ENCODE peak calls at places on chromosomes 11 and 22, in eight cellular contexts. D is iris pigment epithelial cell, K is astrocyte of the spinal cord, X is amniotic stem cell, P is right cardiac atrium, F is heart left ventricle, N is substantia nigra, R is MM.1S. J is an unnamed sample.
A peak's percentile ranks its signal among the peaks of the same experiment; 100 is the strongest.

GRCh38 chr22:36405671-36406070 is 17.9 kb upstream of the MYH9 start:
- DNase-seq in D (no peak), K (no peak), X (no peak), P (peak; percentile 64), F (peak; percentile 66), N (no peak), R (peak; percentile 85), J (peak; percentile 82)

GRCh38 chr11:46238078-46238966 is 39.1 kb upstream of the CREB3L1 start:
- DNase-seq in D (peak; percentile 69), K (peak; percentile 59), X (peak; percentile 36), P (peak; percentile 92), F (peak; percentile 90), N (no peak), R (no peak), J (peak; percentile 88)

GRCh38 chr22:17974087-17974486 is 50.3 kb downstream of the MICAL3 start:
- DNase-seq in D (peak; percentile 54), K (no peak), X (no peak), P (peak; percentile 15), F (no peak), N (no peak), R (no peak), J (no peak)

GRCh38 chr11:81913793-81914192 is 819.9 kb downstream of the FAM181B start:
- DNase-seq in D (no peak), K (no peak), X (no peak), P (no peak), F (no peak), N (no peak), R (no peak), J (no peak)

GRCh38 chr11:119470316-119471266 is 47.6 kb upstream of the THY1 start:
- DNase-seq in D (peak; percentile 87), K (peak; percentile 93), X (peak; percentile 65), P (no peak), F (no peak), N (no peak), R (no peak), J (no peak)

GRCh38 chr11:126992804-126993111 is 7.8 kb downstream of the KIRREL3 start:
- DNase-seq in D (peak; percentile 36), K (peak; percentile 90), X (peak; percentile 56), P (no peak), F (no peak), N (no peak), R (no peak), J (no peak)

GRCh38 chr11:44615913-44616806 is 50.7 kb downstream of the CD82 start:
- DNase-seq in D (no peak), K (no peak), X (no peak), P (no peak), F (no peak), N (no peak), R (no peak), J (peak; percentile 22)

GRCh38 chr11:33622806-33623205 is 77.8 kb downstream of the C11orf91 start:
- DNase-seq in D (no peak), K (no peak), X (no peak), P (no peak), F (no peak), N (no peak), R (peak; percentile 96), J (no peak)

GRCh38 chr22:38724926-38725571 is 19.3 kb downstream of the GTPBP1 start:
- DNase-seq in D (peak; percentile 42), K (peak; percentile 43), X (no peak), P (no peak), F (no peak), N (no peak), R (peak; percentile 56), J (no peak)

GRCh38 chr11:69666261-69666660 is 8.9 kb downstream of the LTO1 start:
- DNase-seq in D (no peak), K (no peak), X (no peak), P (no peak), F (no peak), N (no peak), R (no peak), J (no peak)

GRCh38 chr22:32660292-32660691 is 141.2 kb upstream of the TIMP3 start:
- DNase-seq in D (peak; percentile 50), K (peak; percentile 57), X (peak; percentile 32), P (peak; percentile 90), F (peak; percentile 79), N (no peak), R (peak; percentile 63), J (peak; percentile 80)

GRCh38 chr11:87971354-87971753 is 203.9 kb downstream of the RAB38 start:
- DNase-seq in D (no peak), K (no peak), X (no peak), P (no peak), F (no peak), N (no peak), R (no peak), J (no peak)

GRCh38 chr11:12102588-12103410 is 7.6 kb upstream of the MICAL2 start:
- DNase-seq in D (no peak), K (no peak), X (no peak), P (no peak), F (no peak), N (no peak), R (no peak), J (no peak)

GRCh38 chr22:39534591-39535301 is 2.2 kb upstream of the RPS19BP1 start:
- DNase-seq in D (peak; percentile 51), K (peak; percentile 64), X (no peak), P (peak; percentile 95), F (peak; percentile 90), N (peak; percentile 33), R (peak; percentile 78), J (peak; percentile 95)

GRCh38 chr11:44949160-44950035 is 1.3 kb downstream of the TP53I11 start:
- DNase-seq in D (peak; percentile 69), K (no peak), X (no peak), P (peak; percentile 74), F (no peak), N (no peak), R (no peak), J (peak; percentile 77)

GRCh38 chr11:75626692-75627536 is 41.9 kb downstream of the MAP6 start:
- DNase-seq in D (peak; percentile 48), K (peak; percentile 11), X (no peak), P (no peak), F (no peak), N (no peak), R (no peak), J (no peak)

GRCh38 chr22:20787746-20788626 is 14.1 kb downstream of the SERPIND1 start:
- DNase-seq in D (no peak), K (no peak), X (no peak), P (no peak), F (no peak), N (no peak), R (no peak), J (no peak)

GRCh38 chr11:44133335-44133946 is 38.0 kb downstream of the EXT2 start:
- DNase-seq in D (peak; percentile 60), K (peak; percentile 62), X (peak; percentile 20), P (no peak), F (no peak), N (no peak), R (no peak), J (no peak)

GRCh38 chr22:42648368-42649260 is 578 bp downstream of the CYB5R3 start:
- DNase-seq in D (peak; percentile 43), K (peak; percentile 37), X (no peak), P (peak; percentile 88), F (no peak), N (no peak), R (peak; percentile 27), J (peak; percentile 86)

GRCh38 chr22:35987487-35987886 is 41.1 kb downstream of the RBFOX2 start:
- DNase-seq in D (peak; percentile 38), K (no peak), X (no peak), P (no peak), F (no peak), N (no peak), R (no peak), J (no peak)

GRCh38 chr11:833114-833791 is 501 bp downstream of the CD151 start:
- DNase-seq in D (no peak), K (no peak), X (no peak), P (peak; percentile 87), F (peak; percentile 84), N (no peak), R (peak; percentile 33), J (no peak)

GRCh38 chr11:77557553-77557952 is 32.2 kb upstream of the AQP11 start:
- DNase-seq in D (no peak), K (peak; percentile 19), X (no peak), P (no peak), F (no peak), N (no peak), R (peak; percentile 62), J (no peak)

GRCh38 chr11:70424765-70425164 is 26.4 kb downstream of the CTTN start:
- DNase-seq in D (no peak), K (no peak), X (no peak), P (no peak), F (no peak), N (no peak), R (no peak), J (no peak)

GRCh38 chr11:534592-535518 is 521 bp downstream of the HRAS start:
- DNase-seq in D (no peak), K (no peak), X (no peak), P (peak; percentile 70), F (no peak), N (no peak), R (peak; percentile 82), J (peak; percentile 71)

GRCh38 chr11:72721689-72722049 is 30.5 kb downstream of the ARAP1 start:
- DNase-seq in D (peak; percentile 45), K (peak; percentile 18), X (no peak), P (peak; percentile 77), F (peak; percentile 73), N (no peak), R (peak; percentile 41), J (peak; percentile 73)

GRCh38 chr11:5274340-5274739 is 4.6 kb upstream of the HBE1 start:
- DNase-seq in D (peak; percentile 30), K (no peak), X (no peak), P (no peak), F (no peak), N (no peak), R (no peak), J (no peak)

GRCh38 chr11:16117989-16118810 is 238.1 kb downstream of the SOX6 start:
- DNase-seq in D (no peak), K (no peak), X (no peak), P (no peak), F (no peak), N (no peak), R (no peak), J (no peak)

GRCh38 chr11:65793144-65793581 is 6.3 kb downstream of the OVOL1 start:
- DNase-seq in D (no peak), K (no peak), X (no peak), P (no peak), F (peak; percentile 49), N (no peak), R (no peak), J (no peak)

GRCh38 chr22:21889251-21889990 is 22.0 kb upstream of the MAPK1 start:
- DNase-seq in D (no peak), K (no peak), X (no peak), P (no peak), F (no peak), N (no peak), R (no peak), J (no peak)

GRCh38 chr11:2089536-2090165 is 49.5 kb downstream of the IGF2 start:
- DNase-seq in D (peak; percentile 69), K (peak; percentile 35), X (no peak), P (no peak), F (no peak), N (no peak), R (peak; percentile 10), J (no peak)

GRCh38 chr11:15493921-15494630 is 379.4 kb downstream of the INSC start:
- DNase-seq in D (no peak), K (peak; percentile 47), X (no peak), P (no peak), F (no peak), N (no peak), R (no peak), J (no peak)

GRCh38 chr11:126138636-126139540 is 72.6 kb downstream of the RPUSD4 start:
- DNase-seq in D (no peak), K (no peak), X (no peak), P (peak; percentile 69), F (no peak), N (no peak), R (no peak), J (no peak)

GRCh38 chr11:110467556-110467955 is 37.8 kb downstream of the FDX1 start:
- DNase-seq in D (no peak), K (no peak), X (no peak), P (no peak), F (no peak), N (no peak), R (no peak), J (no peak)

GRCh38 chr11:120564573-120565301 is 53.2 kb downstream of the GRIK4 start:
- DNase-seq in D (peak; percentile 43), K (peak; percentile 25), X (no peak), P (peak; percentile 86), F (peak; percentile 70), N (peak; percentile 72), R (no peak), J (peak; percentile 81)